ENCODE peak calls at places on chromosomes 4 and X, in four cellular contexts. D is brain microvascular endothelial cell, M is stomach, I is colonic mucosa. Z is an unnamed sample.

GRCh38 chr4:175946472-175947116 is 119.0 kb upstream of the WDR17 start:
- DNase-seq in M (no peak), I (no peak), D (no peak), Z (no peak)

GRCh38 chr4:16532240-16532990 is 306.1 kb upstream of the TAPT1 start:
- DNase-seq in I (no peak), M (no peak), D (peak; percentile 61), Z (peak; percentile 66)

GRCh38 chr4:53507058-53507457 is 84.2 kb downstream of the LNX1 start:
- DNase-seq in I (no peak), M (no peak), D (no peak), Z (no peak)

GRCh38 chrX:7233632-7234406 is 85.9 kb upstream of the PUDP start:
- DNase-seq in I (no peak), D (no peak), M (no peak), Z (no peak)

GRCh38 chr4:168811793-168812651 is 198.0 kb downstream of the CBR4 start:
- DNase-seq in I (no peak), D (peak; percentile 69), M (no peak), Z (peak; percentile 81)

GRCh38 chr4:38488891-38489861 is 174.8 kb upstream of the KLF3 start:
- DNase-seq in M (no peak), I (peak; percentile 55), D (no peak), Z (no peak)

GRCh38 chr4:56226579-56226978 is 160.7 kb downstream of the AASDH start:
- DNase-seq in M (no peak), D (no peak), I (no peak), Z (no peak)

GRCh38 chr4:86036729-86037128 is 323.1 kb downstream of the MAPK10 start:
- DNase-seq in D (peak; percentile 50), I (no peak), M (no peak), Z (peak; percentile 76)

GRCh38 chr4:173181769-173182374 is 13.3 kb downstream of the GALNT7 start:
- DNase-seq in D (peak; percentile 29), I (no peak), M (no peak), Z (peak; percentile 86)

GRCh38 chrX:34365482-34365881 is 233.4 kb upstream of the FAM47A start:
- DNase-seq in I (no peak), M (no peak), D (peak; percentile 24), Z (peak; percentile 37)

GRCh38 chrX:37678574-37678973 is 7.0 kb upstream of the XK start:
- DNase-seq in M (no peak), I (no peak), D (no peak), Z (no peak)

GRCh38 chr4:57501715-57502114 is 391.5 kb upstream of the IGFBP7 start:
- DNase-seq in I (no peak), D (peak; percentile 91), M (no peak), Z (peak; percentile 78)

GRCh38 chr4:151486166-151486565 is 77.2 kb downstream of the FHIP1A start:
- DNase-seq in D (peak; percentile 49), I (no peak), M (no peak), Z (peak; percentile 68)

GRCh38 chrX:74250574-74250973 is 53.4 kb upstream of the ZCCHC13 start:
- DNase-seq in M (no peak), I (no peak), D (no peak), Z (no peak)

GRCh38 chr4:113384600-113384999 is 335.1 kb downstream of the ANK2 start:
- DNase-seq in I (no peak), D (no peak), M (no peak), Z (peak; percentile 74)

GRCh38 chr4:55069248-55069647 is 56.1 kb downstream of the KDR start:
- DNase-seq in D (peak; percentile 61), I (no peak), M (no peak), Z (peak; percentile 59)

GRCh38 chrX:133495464-133496391 is 80.4 kb upstream of the GPC4 start:
- DNase-seq in M (peak; percentile 29), D (no peak), I (peak; percentile 50), Z (peak; percentile 67)

GRCh38 chr4:140247237-140247636 is 93.3 kb upstream of the MAML3 start:
- DNase-seq in I (no peak), D (no peak), M (no peak), Z (no peak)

GRCh38 chrX:106874075-106874474 is 29.1 kb downstream of the RIPPLY1 start:
- DNase-seq in D (no peak), M (no peak), I (no peak), Z (peak; percentile 45)

GRCh38 chr4:126530996-126531585 is 1101.7 kb upstream of the INTU start:
- DNase-seq in D (no peak), M (no peak), I (no peak), Z (peak; percentile 43)

GRCh38 chrX:47585273-47585672 is 3.0 kb downstream of the TIMP1 start:
- DNase-seq in M (no peak), I (no peak), D (no peak), Z (no peak)

GRCh38 chr4:15250021-15250441 is 177.8 kb upstream of the C1QTNF7 start:
- DNase-seq in I (no peak), M (no peak), D (no peak), Z (peak; percentile 34)

GRCh38 chrX:151896734-151897474 is 15.8 kb upstream of the MAGEA4 start:
- DNase-seq in M (no peak), I (no peak), D (peak; percentile 14), Z (peak; percentile 81)

GRCh38 chrX:31222946-31223345 is 151.1 kb upstream of the FTHL17 start:
- DNase-seq in I (no peak), M (no peak), D (no peak), Z (no peak)

GRCh38 chr4:188016754-188017153 is 21.2 kb downstream of the ZFP42 start:
- DNase-seq in I (no peak), D (no peak), M (no peak), Z (no peak)

DNA sequence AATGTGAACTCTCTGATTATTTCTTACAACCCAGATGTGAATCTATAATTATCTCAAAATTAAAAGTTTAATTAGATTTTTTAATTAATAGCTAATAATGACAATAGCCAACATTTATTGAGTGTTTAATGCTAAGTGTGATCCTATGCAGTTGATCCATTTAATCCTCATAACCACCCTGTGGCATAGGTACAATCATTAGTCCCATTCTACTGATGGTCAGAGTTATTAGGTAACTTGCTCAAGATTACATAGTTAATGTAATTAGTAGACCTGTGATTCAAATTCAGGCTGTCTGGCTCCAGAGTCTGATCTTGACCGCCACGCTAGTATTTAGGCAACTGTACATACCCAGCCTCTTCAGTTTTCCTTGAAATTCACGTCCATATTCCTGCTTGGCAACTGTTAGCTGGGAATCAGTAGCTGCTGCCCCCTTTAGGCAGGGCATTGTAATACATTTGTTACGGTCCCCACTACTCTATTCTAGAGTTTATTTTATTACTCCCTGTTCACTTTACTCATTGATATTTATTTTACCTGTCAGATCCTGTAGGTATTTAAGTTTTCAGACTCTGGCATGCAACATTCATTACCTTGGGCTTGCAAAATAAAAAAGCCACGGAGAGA is 20.6 kb upstream of the TEC start:
- DNase-seq in I (peak; percentile 35), M (no peak), D (peak; percentile 16), Z (no peak)
- TF ChIP-seq CTCF in I (peak; percentile 64), M (peak; percentile 26), D (peak; percentile 79), Z (peak; percentile 59)

GRCh38 chr4:42642136-42642797 is 14.6 kb downstream of the ATP8A1 start:
- DNase-seq in I (no peak), M (no peak), D (no peak), Z (no peak)

GRCh38 chr4:42644897-42645296 is 12.0 kb downstream of the ATP8A1 start:
- DNase-seq in M (no peak), D (no peak), I (no peak), Z (no peak)

GRCh38 chr4:42641696-42642095 is 15.2 kb downstream of the ATP8A1 start:
- DNase-seq in D (no peak), M (no peak), I (no peak), Z (no peak)

GRCh38 chr4:42646013-42646784 is 10.7 kb downstream of the ATP8A1 start:
- DNase-seq in M (no peak), I (no peak), D (no peak), Z (no peak)

GRCh38 chr4:42643685-42644084 is 13.2 kb downstream of the ATP8A1 start:
- DNase-seq in M (no peak), D (no peak), I (no peak), Z (no peak)
- H3K4me3 ChIP-seq in M (no peak overlapping the region), D (no peak overlapping the region), I (no peak overlapping the region), Z (no peak overlapping the region)

DNA sequence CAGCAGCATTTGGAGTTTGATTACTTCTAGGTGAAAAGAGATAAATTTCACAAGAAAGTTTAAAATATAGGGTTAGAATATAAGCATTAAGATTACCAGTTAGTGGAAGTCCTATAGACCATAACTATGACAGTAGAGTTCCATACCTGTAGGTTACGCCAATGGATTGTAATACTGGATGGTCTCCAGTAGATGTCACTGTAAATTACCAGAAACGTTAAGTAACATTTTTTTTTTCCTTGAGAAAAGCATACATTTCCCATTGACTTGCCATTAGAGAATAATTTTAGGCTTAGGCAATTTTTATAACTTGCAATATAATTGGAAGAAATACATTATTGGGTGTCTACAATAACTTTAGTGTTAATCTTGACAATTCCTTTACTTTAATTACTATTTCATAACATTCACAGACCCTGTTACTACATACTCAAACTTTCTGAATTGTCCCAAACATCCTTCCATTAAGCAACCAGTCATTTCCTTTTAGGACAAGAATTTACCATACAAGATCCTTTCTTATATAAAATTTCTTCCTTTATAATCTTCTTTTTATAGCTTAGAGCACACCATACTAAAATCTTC is 304.1 kb upstream of the TECRL start:
- DNase-seq in M (no peak), D (peak; percentile 3), I (no peak), Z (peak; percentile 51)
- TF ChIP-seq CTCF in M (peak; percentile 25), D (peak; percentile 29), I (peak; percentile 40), Z (peak; percentile 51)

GRCh38 chrX:119389854-119390501 is 9.2 kb upstream of the SLC25A43 start:
- DNase-seq in M (no peak), I (no peak), D (no peak), Z (no peak)

GRCh38 chrX:119398587-119398973 is 556 bp upstream of the SLC25A43 start:
- DNase-seq in I (peak; percentile 48), M (no peak), D (no peak), Z (no peak)

GRCh38 chrX:119391279-119391678 is 7.9 kb upstream of the SLC25A43 start:
- DNase-seq in M (peak; percentile 29), I (peak; percentile 61), D (peak; percentile 19), Z (peak; percentile 27)

GRCh38 chrX:119389214-119389613 is 9.9 kb upstream of the SLC25A43 start:
- DNase-seq in M (no peak), I (peak; percentile 55), D (no peak), Z (no peak)

DNA sequence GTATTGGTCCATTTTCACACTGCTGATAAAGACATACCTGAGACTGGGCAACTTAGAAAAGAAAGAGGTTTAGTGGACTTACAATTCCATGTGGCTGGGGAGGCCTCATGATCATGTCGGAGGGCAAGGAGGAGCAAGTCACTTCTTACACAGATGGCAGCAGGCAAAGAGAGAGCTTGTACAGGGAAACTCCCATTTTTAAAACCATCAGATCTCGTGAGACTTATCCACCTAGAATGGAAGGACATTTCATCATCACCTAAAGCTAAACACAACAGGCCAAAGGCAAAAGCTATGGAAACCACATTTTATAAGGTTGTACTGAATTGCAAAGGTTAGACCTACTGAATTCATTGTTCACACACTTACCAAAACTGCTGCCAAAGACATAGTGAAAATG is 6.0 kb upstream of the SLC25A43 start:
- DNase-seq in D (no peak), M (no peak), I (no peak), Z (no peak)
- H3K4me3 ChIP-seq in D (no peak overlapping the region), M (no peak overlapping the region), I (no peak overlapping the region), Z (no peak overlapping the region)

GRCh38 chr4:2241410-2242353 is at the start of the genes HAUS3 and POLN:
- DNase-seq in I (peak; percentile 99), M (peak; percentile 99), D (peak; percentile 94), Z (peak; percentile 97)
- TF ChIP-seq CTCF in I (no peak), M (no peak), D (no peak), Z (peak; percentile 8)

Z was measured in astrocyte of the spinal cord.